ENCODE peak calls at places on chromosomes 3 and 15, in eight cellular contexts. U, M, K, W, O, Z, P and J are unnamed samples. For H3K4me1, the result is how much of the 10 kb centered on the place peaks cover.

GRCh38 chr3:121696190-121696589 is 35.5 kb upstream of the HCLS1 start:
- ATAC-seq in U (no peak), M (no peak), K (no peak), W (no peak), O (no peak), Z (no peak), P (no peak), J (no peak)

GRCh38 chr3:155232605-155233004 is 60.9 kb downstream of the STRIT1 start:
- ATAC-seq in U (no peak), M (peak), K (peak), W (peak), O (peak), Z (peak), P (no peak), J (peak)

GRCh38 chr3:63051920-63052319 is 176.7 kb upstream of the CADPS start:
- ATAC-seq in U (no peak), M (peak), K (no peak), W (no peak), O (no peak), Z (peak), P (no peak), J (no peak)

GRCh38 chr3:74789111-74789510 is 174.7 kb upstream of the CNTN3 start:
- ATAC-seq in U (peak), M (peak), K (no peak), W (no peak), O (no peak), Z (no peak), P (no peak), J (no peak)

GRCh38 chr3:191253089-191253799 is 54.2 kb downstream of the OSTN start:
- ATAC-seq in U (no peak), M (no peak), K (no peak), W (no peak), O (no peak), Z (no peak), P (no peak), J (no peak)

GRCh38 chr3:112134335-112135124 is 1.5 kb upstream of the GCSAM start:
- ATAC-seq in U (no peak), M (no peak), K (no peak), W (no peak), O (peak), Z (peak), P (no peak), J (no peak)

GRCh38 chr3:155356594-155357370 is 63.3 kb upstream of the STRIT1 start:
- ATAC-seq in U (peak), M (peak), K (peak), W (no peak), O (no peak), Z (no peak), P (no peak), J (no peak)

GRCh38 chr15:93974804-93975481 is 256.4 kb upstream of the MCTP2 start:
- ATAC-seq in U (no peak), M (peak), K (peak), W (peak), O (no peak), Z (peak), P (no peak), J (peak)

GRCh38 chr15:39947401-39948197 is 13.7 kb downstream of the EIF2AK4 start:
- ATAC-seq in U (no peak), M (no peak), K (no peak), W (no peak), O (no peak), Z (no peak), P (no peak), J (no peak)

GRCh38 chr3:22885574-22886348 is 317.4 kb upstream of the UBE2E2 start:
- ATAC-seq in U (no peak), M (no peak), K (no peak), W (no peak), O (no peak), Z (no peak), P (no peak), J (no peak)

GRCh38 chr15:79740581-79740980 is 156.2 kb downstream of the MTHFS start:
- ATAC-seq in U (no peak), M (no peak), K (no peak), W (no peak), O (no peak), Z (no peak), P (no peak), J (no peak)

GRCh38 chr3:27449530-27450150 is 34.5 kb downstream of the SLC4A7 start:
- ATAC-seq in U (no peak), M (no peak), K (peak), W (no peak), O (no peak), Z (no peak), P (no peak), J (no peak)

GRCh38 chr3:159764211-159765024 is 224.2 kb upstream of the IL12A start:
- ATAC-seq in U (peak), M (peak), K (peak), W (peak), O (peak), Z (peak), P (no peak), J (peak)

GRCh38 chr3:151345854-151346253 is 16.5 kb upstream of the P2RY13 start:
- ATAC-seq in U (no peak), M (peak), K (no peak), W (peak), O (no peak), Z (no peak), P (no peak), J (peak)

GRCh38 chr3:14524311-14524711 is 15.8 kb downstream of the GRIP2 start:
- ATAC-seq in U (no peak), M (no peak), K (peak), W (peak), O (peak), Z (no peak), P (no peak), J (no peak)

GRCh38 chr15:75620043-75620775 is 5.3 kb downstream of the SNUPN start:
- ATAC-seq in U (no peak), M (peak), K (no peak), W (peak), O (peak), Z (no peak), P (no peak), J (peak)

GRCh38 chr3:49406571-49407565 is 4.9 kb downstream of the RHOA start:
- ATAC-seq in U (no peak), M (no peak), K (no peak), W (no peak), O (no peak), Z (no peak), P (no peak), J (no peak)
- H3K4me1 ChIP-seq in U (half or more), M (under half), K (under half), W (half or more), O (half or more), Z (under half), P (half or more), J (half or more)

GRCh38 chr3:30546934-30547333 is 59.5 kb upstream of the TGFBR2 start:
- ATAC-seq in U (no peak), M (no peak), K (no peak), W (no peak), O (no peak), Z (no peak), P (no peak), J (no peak)
- H3K4me1 ChIP-seq in U (under half), M (under half), K (under half), W (under half), O (under half), Z (under half), P (under half), J (under half)

DNA sequence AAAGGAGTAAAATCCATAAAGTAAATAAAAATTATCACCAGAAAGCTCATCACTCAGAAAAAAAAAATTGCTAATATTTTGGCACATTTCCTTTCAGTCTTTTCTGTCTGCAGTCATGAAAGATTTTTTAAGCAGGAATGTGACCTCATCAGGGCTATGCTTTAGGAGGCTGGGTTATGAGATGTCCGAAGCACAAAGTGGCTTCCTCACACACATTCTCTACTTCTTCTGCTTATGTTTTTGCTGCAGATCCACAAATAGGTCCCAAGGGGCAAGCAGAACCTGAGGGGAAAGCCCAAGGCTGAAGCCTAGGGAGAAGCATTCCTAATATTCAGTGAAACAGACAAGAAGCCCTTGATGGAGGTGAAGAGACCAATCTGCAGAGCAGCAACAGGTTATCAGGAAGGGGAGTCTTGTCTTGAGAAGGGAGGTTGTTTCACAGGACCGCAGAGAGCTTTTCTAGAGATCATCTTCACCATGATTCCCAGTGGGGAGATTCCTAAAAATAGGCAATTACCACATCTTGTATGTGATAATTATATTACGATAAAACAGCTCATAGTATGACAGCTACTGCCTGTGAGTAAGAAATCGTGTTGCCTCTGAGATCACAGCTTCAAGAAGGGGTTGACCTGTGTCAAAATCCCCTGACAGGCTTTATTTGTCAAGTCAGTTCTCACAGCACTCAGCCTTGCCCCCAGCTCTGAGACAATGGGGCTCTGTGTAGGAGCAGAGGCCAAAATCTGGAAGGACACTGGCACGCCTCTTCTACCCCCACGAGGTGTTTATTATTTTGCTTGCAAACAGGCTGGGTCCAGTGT is 60.5 kb downstream of the IGF2BP2 start:
- ATAC-seq in U (no peak), M (no peak), K (no peak), W (peak), O (peak), Z (no peak), P (no peak), J (peak)
- H3K4me1 ChIP-seq in U (under half), M (half or more), K (under half), W (under half), O (under half), Z (under half), P (under half), J (under half)

GRCh38 chr3:57048052-57048671 is 12.3 kb upstream of the SPATA12 start:
- ATAC-seq in U (no peak), M (no peak), K (peak), W (peak), O (peak), Z (peak), P (no peak), J (peak)
- H3K4me1 ChIP-seq in U (under half), M (under half), K (under half), W (under half), O (under half), Z (under half), P (under half), J (under half)

GRCh38 chr3:171838218-171838720 is 4.9 kb upstream of the TMEM212 start:
- ATAC-seq in U (peak), M (no peak), K (no peak), W (peak), O (peak), Z (no peak), P (no peak), J (peak)
- H3K4me1 ChIP-seq in U (half or more), M (under half), K (under half), W (under half), O (half or more), Z (under half), P (under half), J (half or more)

GRCh38 chr3:73766599-73767378 is 142.0 kb upstream of the PDZRN3 start:
- ATAC-seq in U (no peak), M (peak), K (no peak), W (no peak), O (peak), Z (peak), P (no peak), J (peak)
- H3K4me1 ChIP-seq in U (under half), M (under half), K (under half), W (under half), O (under half), Z (under half), P (under half), J (under half)

DNA sequence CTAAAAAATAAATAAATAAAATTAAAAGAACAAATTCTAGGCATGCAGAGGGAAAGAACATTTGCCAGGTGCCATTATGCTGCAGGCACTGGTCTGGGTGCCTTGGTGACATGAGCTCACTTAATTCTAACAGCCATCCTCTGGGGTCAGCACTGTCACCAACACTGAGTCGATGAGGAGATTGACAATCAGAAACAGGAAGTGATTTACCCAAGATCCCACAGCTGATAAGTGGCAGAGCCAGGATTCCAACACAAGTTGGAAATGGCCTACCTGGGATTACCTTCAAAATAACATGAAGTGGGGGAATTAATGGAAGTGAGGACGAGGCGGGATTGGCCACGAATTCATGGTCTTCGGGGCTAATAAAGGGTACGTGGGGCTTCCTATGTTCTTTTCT is 3.6 kb downstream of the PLIN1 start:
- ATAC-seq in U (no peak), M (no peak), K (no peak), W (no peak), O (no peak), Z (no peak), P (no peak), J (no peak)
- H3K4me1 ChIP-seq in U (under half), M (under half), K (under half), W (under half), O (under half), Z (under half), P (under half), J (under half)